ENCODE peak calls at places on chromosomes 4 and X, in seven cellular contexts. V, E, R, K, O, N and B are unnamed samples.

GRCh38 chrX:46044486-46044885 is 500.7 kb downstream of the ZNF674 start:
- DNase-seq in V (no peak), E (no peak), R (no peak), K (no peak), O (no peak), N (peak), B (peak)

GRCh38 chr4:34193451-34194154 is 2050.7 kb downstream of the ARAP2 start:
- DNase-seq in V (no peak), E (no peak), R (no peak), K (peak), O (no peak), N (peak), B (peak)

GRCh38 chrX:151505796-151506195 is 57.7 kb upstream of the PASD1 start:
- DNase-seq in V (peak), E (peak), R (no peak), K (peak), O (no peak), N (peak), B (no peak)

GRCh38 chr4:143381171-143382118 is 44.8 kb downstream of the GAB1 start:
- DNase-seq in V (no peak), E (no peak), R (no peak), K (peak), O (no peak), N (peak), B (peak)

GRCh38 chr4:184039963-184040383 is 134.9 kb downstream of the STOX2 start:
- DNase-seq in V (no peak), E (no peak), R (no peak), K (no peak), O (peak), N (peak), B (no peak)

GRCh38 chr4:112604590-112604989 is 32.1 kb downstream of the ZGRF1 start:
- DNase-seq in V (peak), E (peak), R (no peak), K (peak), O (peak), N (peak), B (peak)

GRCh38 chrX:10110316-10110932 is 46.4 kb upstream of the CLCN4 start:
- DNase-seq in V (no peak), E (no peak), R (no peak), K (no peak), O (no peak), N (no peak), B (no peak)

GRCh38 chrX:2631743-2632532 is 59.2 kb upstream of the CD99 start:
- DNase-seq in V (no peak), E (no peak), R (no peak), K (no peak), O (no peak), N (no peak), B (no peak)

GRCh38 chr4:78954048-78954666 is 14.9 kb upstream of the PAQR3 start:
- DNase-seq in V (peak), E (peak), R (peak), K (peak), O (peak), N (no peak), B (no peak)

GRCh38 chr4:51907001-51907669 is 64.2 kb downstream of the DCUN1D4 start:
- DNase-seq in V (no peak), E (no peak), R (no peak), K (peak), O (no peak), N (no peak), B (no peak)
- H3K27ac ChIP-seq in V (no peak), E (no peak), R (no peak), K (peak), O (no peak), N (no peak), B (no peak)

DNA sequence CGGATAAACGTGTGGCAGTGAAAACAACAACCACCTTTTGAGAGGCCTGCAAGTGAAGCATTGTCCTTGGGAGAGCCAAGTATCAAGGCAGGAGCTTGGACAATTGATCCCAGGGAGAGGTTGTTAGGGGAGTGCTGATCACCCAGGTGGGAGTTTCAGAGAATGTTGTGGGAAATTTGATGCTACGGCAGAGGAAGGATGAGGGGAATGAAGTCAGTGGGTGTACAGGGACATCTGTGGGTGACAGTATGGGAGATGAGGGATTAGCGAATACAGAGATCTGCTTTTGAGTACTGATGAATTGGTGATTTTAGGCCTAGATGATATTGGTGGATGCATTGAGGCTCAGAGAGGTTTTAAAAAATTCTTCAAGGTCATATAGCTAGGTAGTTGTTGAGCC is 4.3 kb downstream of the GNL3L start:
- DNase-seq in V (no peak), E (no peak), R (no peak), K (no peak), O (no peak), N (no peak), B (no peak)
- H3K4me2 ChIP-seq in V (no peak), E (no peak), R (no peak), K (no peak), O (no peak), N (no peak), B (peak)

GRCh38 chrX:13360146-13360545 is 40.3 kb upstream of the ATXN3L start:
- DNase-seq in V (no peak), E (no peak), R (no peak), K (no peak), O (no peak), N (no peak), B (no peak)

GRCh38 chrX:13357925-13358324 is 38.1 kb upstream of the ATXN3L start:
- DNase-seq in V (no peak), E (no peak), R (no peak), K (peak), O (peak), N (peak), B (no peak)
- H3K27ac ChIP-seq in V (no peak), E (no peak), R (no peak), K (peak), O (no peak), N (peak), B (peak)

GRCh38 chrX:103215037-103215767 is at the start of gene BEX4:
- DNase-seq in V (peak), E (peak), R (peak), K (peak), O (peak), N (peak), B (peak)
- H3K4me2 ChIP-seq in V (peak), E (peak), R (peak), K (peak), O (peak), N (peak), B (peak)

GRCh38 chr4:6732441-6733357 is 16.7 kb downstream of the BLOC1S4 start:
- DNase-seq in V (peak), E (peak), R (no peak), K (peak), O (no peak), N (peak), B (peak)
- H3K27ac ChIP-seq in V (peak), E (peak), R (no peak), K (peak), O (no peak), N (peak), B (peak)